ENCODE peak calls at places on chromosomes 11 and 22, in six cellular contexts. N is DND-41; Y is colonic mucosa; R is CD8-positive, alpha-beta T cell; T is gastrocnemius medialis; C is Peyer's patch. K is an unnamed sample.

GRCh38 chr11:17635551-17635938 is 83.8 kb upstream of the MYOD1 start:
- DNase-seq in C (no peak), N (no peak), T (no peak), R (no peak), Y (no peak), K (no peak)

GRCh38 chr22:40628354-40629042 is 8.0 kb downstream of the MRTFA start:
- DNase-seq in Y (no peak), R (no peak), C (no peak), T (no peak), N (no peak), K (no peak)

GRCh38 chr22:42920101-42920820 is 63.2 kb upstream of the ARFGAP3 start:
- DNase-seq in T (no peak), Y (no peak), R (no peak), C (no peak), N (no peak), K (no peak)

GRCh38 chr11:86183694-86184093 is 60.9 kb upstream of the EED start:
- DNase-seq in C (no peak), T (no peak), Y (no peak), N (no peak), R (no peak), K (no peak)

GRCh38 chr22:49608660-49609059 is 219.0 kb downstream of the BRD1 start:
- DNase-seq in N (no peak), Y (no peak), T (no peak), R (no peak), C (no peak), K (no peak)

GRCh38 chr22:28435960-28436359 is 243.7 kb downstream of the TTC28 start:
- DNase-seq in R (no peak), N (no peak), Y (no peak), T (no peak), C (no peak), K (no peak)

GRCh38 chr11:10026514-10026913 is 267.5 kb downstream of the SBF2 start:
- DNase-seq in N (no peak), R (no peak), T (no peak), C (no peak), Y (no peak), K (no peak)

GRCh38 chr11:17556999-17557398 is 9.9 kb downstream of the OTOG start:
- DNase-seq in R (no peak), Y (no peak), T (no peak), N (no peak), C (no peak), K (no peak)

GRCh38 chr11:116644201-116644947 is 128.4 kb downstream of the BUD13 start:
- DNase-seq in R (no peak), T (no peak), N (no peak), Y (peak; percentile 13), C (no peak), K (no peak)

GRCh38 chr11:28903716-28904115 is 795.5 kb downstream of the METTL15 start:
- DNase-seq in R (no peak), N (no peak), Y (no peak), T (no peak), C (no peak), K (no peak)

GRCh38 chr22:46066691-46067090 is 83.6 kb upstream of the PPARA start:
- DNase-seq in N (no peak), Y (peak; percentile 70), C (peak; percentile 47), T (no peak), R (no peak), K (no peak)

GRCh38 chr11:63595296-63595695 is 18.9 kb downstream of the PLAAT3 start:
- DNase-seq in N (no peak), Y (peak; percentile 5), C (no peak), R (no peak), T (no peak), K (no peak)

GRCh38 chr22:44398791-44399190 is 86.0 kb upstream of the SHISAL1 start:
- DNase-seq in C (peak; percentile 13), Y (peak; percentile 8), N (no peak), R (no peak), T (no peak), K (no peak)

GRCh38 chr22:47098121-47098520 is 335.7 kb downstream of the TBC1D22A start:
- DNase-seq in C (no peak), R (no peak), T (no peak), Y (no peak), N (no peak), K (no peak)

GRCh38 chr11:119380816-119381185 is 689 bp downstream of the USP2 start:
- DNase-seq in Y (no peak), T (no peak), N (no peak), C (no peak), R (no peak), K (no peak)

GRCh38 chr11:119380160-119380815 is 1.2 kb downstream of the USP2 start:
- DNase-seq in R (no peak), C (no peak), T (no peak), N (no peak), Y (no peak), K (no peak)

GRCh38 chr11:119384332-119384731 is 2.8 kb upstream of the USP2 start:
- DNase-seq in R (no peak), Y (no peak), N (no peak), C (no peak), T (no peak), K (no peak)

GRCh38 chr11:119381186-119381988 is at the start of gene USP2:
- DNase-seq in Y (peak; percentile 97), N (peak; percentile 94), T (peak; percentile 98), R (peak; percentile 97), C (peak; percentile 98), K (peak; percentile 90)

GRCh38 chr11:119382101-119382500 is 611 bp upstream of the USP2 start:
- DNase-seq in R (no peak), Y (no peak), T (no peak), N (no peak), C (no peak), K (no peak)
- H3K27ac ChIP-seq in R (peak overlapping the region; percentile 73), Y (no peak overlapping the region), T (peak overlapping the region; percentile 99), N (no peak overlapping the region), C (no peak overlapping the region), K (no peak overlapping the region)

GRCh38 chr11:2662024-2662312 is 37.8 kb downstream of the KCNQ1OT1 start:
- DNase-seq in N (no peak), C (no peak), T (no peak), Y (no peak), R (no peak), K (no peak)
- H3K9me3 ChIP-seq in N (peaks cover 8% of the 10 kb centered on the region), C (peaks cover 23% of the 10 kb centered on the region), T (no peaks in the 10 kb centered on the region), Y (no peaks in the 10 kb centered on the region), R (no peaks in the 10 kb centered on the region), K (peaks cover 4% of the 10 kb centered on the region)

GRCh38 chr11:36034572-36035331 is 90.9 kb downstream of the LDLRAD3 start:
- DNase-seq in T (no peak), Y (no peak), R (no peak), N (no peak), C (no peak), K (no peak)
- TF ChIP-seq CTCF in T (no peak), Y (no peak), R (no peak), N (no peak), C (no peak), K (no peak)

DNA sequence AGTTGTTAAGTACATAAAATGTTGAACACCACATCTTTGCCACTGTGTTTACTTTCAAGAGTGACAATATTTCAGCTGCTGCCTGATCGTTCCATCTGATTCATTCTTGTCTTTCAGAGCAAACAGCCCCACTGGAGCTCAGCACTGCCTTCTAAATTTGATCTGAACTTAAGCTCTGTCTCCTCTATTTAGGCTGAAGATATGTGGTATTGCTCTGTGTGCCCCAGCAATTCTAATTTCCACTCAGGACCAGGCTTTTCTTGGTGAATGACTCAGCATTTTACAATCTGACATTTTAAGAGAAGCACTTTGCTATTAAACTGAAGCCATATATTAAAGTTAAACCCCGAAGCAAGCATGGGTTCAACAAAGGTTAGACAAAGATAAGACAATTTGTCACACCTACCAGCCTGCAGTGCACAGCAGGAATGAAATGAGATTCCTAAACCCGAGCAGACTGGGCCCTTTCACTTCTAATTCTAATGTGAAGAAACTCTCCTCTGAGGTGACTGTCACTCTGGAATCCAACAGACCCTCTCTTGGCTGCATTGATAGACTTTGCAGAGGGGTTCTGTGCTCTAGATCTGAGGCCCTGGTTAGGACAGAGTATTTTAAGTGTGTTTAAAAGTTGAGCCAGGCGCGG is 41.7 kb upstream of the PLET1 start:
- DNase-seq in Y (no peak), C (no peak), N (no peak), T (no peak), R (no peak), K (no peak)
- H3K27ac ChIP-seq in Y (no peak overlapping the region), C (no peak overlapping the region), N (peak overlapping the region; percentile 15), T (peak overlapping the region; percentile 44), R (no peak overlapping the region), K (no peak overlapping the region)

GRCh38 chr22:48142388-48142787 is 1379.9 kb downstream of the TBC1D22A start:
- DNase-seq in N (no peak), C (no peak), Y (no peak), T (no peak), R (no peak), K (no peak)
- H3K9me3 ChIP-seq in N (no peaks in the 10 kb centered on the region), C (no peaks in the 10 kb centered on the region), Y (no peaks in the 10 kb centered on the region), T (no peaks in the 10 kb centered on the region), R (no peaks in the 10 kb centered on the region), K (no peaks in the 10 kb centered on the region)

K was measured in CD4-positive, alpha-beta T cell.